ENCODE peak calls at places on chromosome 2, in nine cellular contexts. O is T-helper 17 cell; R is K562; T is iris pigment epithelial cell; J is GM23338; K is lower leg skin; U is choroid plexus epithelial cell; E is T-helper 2 cell treated with Interferon-gamma antibody and Interleukin-4, amounts not matched to agents 5 μg/mL and 100 μg/mL, for 36 hours; B is astrocyte. P is an unnamed sample.

GRCh38 chr2:20356042-20356441 is 5.4 kb upstream of the PUM2 start:
- DNase-seq in T (peak), E (no peak), O (no peak), U (peak), J (no peak), B (peak), K (no peak), R (no peak), P (no peak)

GRCh38 chr2:42799881-42800280 is 7.5 kb upstream of the HAAO start:
- DNase-seq in K (no peak), E (no peak), O (no peak), J (no peak), R (no peak), U (no peak), B (no peak), T (peak), P (peak)

GRCh38 chr2:106030287-106031268 is 163.5 kb downstream of the UXS1 start:
- DNase-seq in U (peak), O (no peak), T (peak), K (no peak), J (no peak), E (peak), B (peak), R (no peak), P (no peak)

GRCh38 chr2:33375054-33375453 is 101.4 kb upstream of the RASGRP3 start:
- DNase-seq in B (peak), K (no peak), E (no peak), J (no peak), U (no peak), O (no peak), R (no peak), T (peak), P (no peak)

GRCh38 chr2:207617011-207617671 is 8.1 kb downstream of the METTL21A start:
- DNase-seq in R (no peak), U (peak), K (no peak), T (peak), O (no peak), J (peak), B (peak), E (no peak), P (no peak)

GRCh38 chr2:69645926-69646325 is 2.4 kb upstream of the AAK1 start:
- DNase-seq in U (no peak), E (peak), T (no peak), J (no peak), K (no peak), O (no peak), R (no peak), B (no peak), P (no peak)

GRCh38 chr2:96249654-96250053 is 16.1 kb downstream of the TMEM127 start:
- DNase-seq in E (no peak), J (no peak), B (no peak), T (peak), R (no peak), K (no peak), U (peak), O (no peak), P (no peak)

GRCh38 chr2:37877457-37878315 is 47.4 kb upstream of the RMDN2 start:
- DNase-seq in E (no peak), K (no peak), U (peak), J (peak), B (peak), T (peak), R (peak), O (peak), P (peak)

GRCh38 chr2:8983571-8983970 is 19.9 kb downstream of the MBOAT2 start:
- DNase-seq in R (no peak), K (no peak), E (no peak), U (no peak), T (no peak), O (no peak), B (no peak), J (no peak), P (no peak)

GRCh38 chr2:240902615-240903041 is 3.5 kb upstream of the CROCC2 start:
- DNase-seq in J (no peak), O (no peak), T (no peak), B (no peak), E (no peak), U (no peak), K (no peak), R (no peak), P (no peak)

GRCh38 chr2:240968731-240969624 is 29.4 kb upstream of the SNED1 start:
- DNase-seq in E (no peak), U (no peak), R (peak), J (no peak), K (no peak), O (peak), B (no peak), T (no peak), P (peak)

GRCh38 chr2:160328748-160329147 is 128.7 kb upstream of the ITGB6 start:
- DNase-seq in B (no peak), K (no peak), E (no peak), J (no peak), T (no peak), O (no peak), R (no peak), U (no peak), P (no peak)